ENCODE peak calls at places on chromosomes 1 and 21, in five cellular contexts. One of them, this sample, is unnamed.

GRCh38 chr1:157105988-157106812 is 6.6 kb upstream of the ETV3L start:
- DNase-seq in D341Med: peak; percentile 39
- DNase-seq in stimulated activated CD4-positive, alpha-beta T cell treated with anti-CD3 and anti-CD28 coated beads, TNF-alpha, amount 100 ng/mL, for 48 hours: peak; percentile 16
- DNase-seq in breast epithelium: no peak
- DNase-seq in activated T-helper 1 cell treated with Interleukin-2 at 50 U/mL for 16 hours: no peak
- DNase-seq in this sample: no peak

GRCh38 chr21:26506951-26507350 is 66.1 kb downstream of the CYYR1 start:
- DNase-seq in breast epithelium: no peak
- DNase-seq in stimulated activated CD4-positive, alpha-beta T cell treated with anti-CD3 and anti-CD28 coated beads, TNF-alpha, amount 100 ng/mL, for 48 hours: no peak
- DNase-seq in D341Med: no peak
- DNase-seq in activated T-helper 1 cell treated with Interleukin-2 at 50 U/mL for 16 hours: no peak
- DNase-seq in this sample: no peak

GRCh38 chr1:54314691-54315455 is 91.3 kb downstream of the SSBP3 start:
- DNase-seq in D341Med: peak; percentile 62
- DNase-seq in activated T-helper 1 cell treated with Interleukin-2 at 50 U/mL for 16 hours: no peak
- DNase-seq in breast epithelium: no peak
- DNase-seq in stimulated activated CD4-positive, alpha-beta T cell treated with anti-CD3 and anti-CD28 coated beads, TNF-alpha, amount 100 ng/mL, for 48 hours: no peak
- DNase-seq in this sample: no peak

GRCh38 chr1:215539803-215540575 is 27.1 kb upstream of the KCTD3 start:
- DNase-seq in D341Med: peak; percentile 65
- DNase-seq in breast epithelium: peak; percentile 60
- DNase-seq in stimulated activated CD4-positive, alpha-beta T cell treated with anti-CD3 and anti-CD28 coated beads, TNF-alpha, amount 100 ng/mL, for 48 hours: no peak
- DNase-seq in activated T-helper 1 cell treated with Interleukin-2 at 50 U/mL for 16 hours: no peak
- DNase-seq in this sample: no peak

GRCh38 chr1:170978371-170978900 is 43.1 kb downstream of the MROH9 start:
- DNase-seq in stimulated activated CD4-positive, alpha-beta T cell treated with anti-CD3 and anti-CD28 coated beads, TNF-alpha, amount 100 ng/mL, for 48 hours: no peak
- DNase-seq in activated T-helper 1 cell treated with Interleukin-2 at 50 U/mL for 16 hours: no peak
- DNase-seq in breast epithelium: no peak
- DNase-seq in D341Med: no peak
- DNase-seq in this sample: no peak

GRCh38 chr1:166902279-166902678 is 26.2 kb upstream of the TADA1 start:
- DNase-seq in stimulated activated CD4-positive, alpha-beta T cell treated with anti-CD3 and anti-CD28 coated beads, TNF-alpha, amount 100 ng/mL, for 48 hours: no peak
- DNase-seq in D341Med: no peak
- DNase-seq in breast epithelium: no peak
- DNase-seq in activated T-helper 1 cell treated with Interleukin-2 at 50 U/mL for 16 hours: no peak
- DNase-seq in this sample: peak; percentile 89

GRCh38 chr1:168340796-168341510 is 60.3 kb downstream of the TBX19 start:
- DNase-seq in breast epithelium: no peak
- DNase-seq in activated T-helper 1 cell treated with Interleukin-2 at 50 U/mL for 16 hours: no peak
- DNase-seq in D341Med: no peak
- DNase-seq in stimulated activated CD4-positive, alpha-beta T cell treated with anti-CD3 and anti-CD28 coated beads, TNF-alpha, amount 100 ng/mL, for 48 hours: no peak
- DNase-seq in this sample: no peak

GRCh38 chr1:171988243-171988642 is 146.9 kb downstream of the DNM3 start:
- DNase-seq in D341Med: no peak
- DNase-seq in stimulated activated CD4-positive, alpha-beta T cell treated with anti-CD3 and anti-CD28 coated beads, TNF-alpha, amount 100 ng/mL, for 48 hours: no peak
- DNase-seq in activated T-helper 1 cell treated with Interleukin-2 at 50 U/mL for 16 hours: no peak
- DNase-seq in breast epithelium: no peak
- DNase-seq in this sample: no peak

GRCh38 chr1:154819628-154820590 is 50.2 kb downstream of the KCNN3 start:
- DNase-seq in D341Med: peak; percentile 62
- DNase-seq in activated T-helper 1 cell treated with Interleukin-2 at 50 U/mL for 16 hours: no peak
- DNase-seq in breast epithelium: no peak
- DNase-seq in stimulated activated CD4-positive, alpha-beta T cell treated with anti-CD3 and anti-CD28 coated beads, TNF-alpha, amount 100 ng/mL, for 48 hours: no peak
- DNase-seq in this sample: peak; percentile 61

GRCh38 chr1:40630488-40631223 is 34.8 kb downstream of the RIMS3 start:
- DNase-seq in breast epithelium: no peak
- DNase-seq in activated T-helper 1 cell treated with Interleukin-2 at 50 U/mL for 16 hours: no peak
- DNase-seq in D341Med: peak; percentile 78
- DNase-seq in stimulated activated CD4-positive, alpha-beta T cell treated with anti-CD3 and anti-CD28 coated beads, TNF-alpha, amount 100 ng/mL, for 48 hours: no peak
- DNase-seq in this sample: no peak

GRCh38 chr1:198088360-198089071 is 68.3 kb upstream of the NEK7 start:
- DNase-seq in activated T-helper 1 cell treated with Interleukin-2 at 50 U/mL for 16 hours: no peak
- DNase-seq in D341Med: peak; percentile 32
- DNase-seq in breast epithelium: no peak
- DNase-seq in stimulated activated CD4-positive, alpha-beta T cell treated with anti-CD3 and anti-CD28 coated beads, TNF-alpha, amount 100 ng/mL, for 48 hours: no peak
- DNase-seq in this sample: no peak

GRCh38 chr1:3714284-3714741 is 37.9 kb upstream of the CCDC27 start:
- DNase-seq in stimulated activated CD4-positive, alpha-beta T cell treated with anti-CD3 and anti-CD28 coated beads, TNF-alpha, amount 100 ng/mL, for 48 hours: no peak
- DNase-seq in activated T-helper 1 cell treated with Interleukin-2 at 50 U/mL for 16 hours: no peak
- DNase-seq in D341Med: no peak
- DNase-seq in breast epithelium: no peak
- DNase-seq in this sample: no peak

GRCh38 chr1:6180215-6180577 is at the start of gene CHD5:
- DNase-seq in D341Med: peak; percentile 70
- DNase-seq in stimulated activated CD4-positive, alpha-beta T cell treated with anti-CD3 and anti-CD28 coated beads, TNF-alpha, amount 100 ng/mL, for 48 hours: no peak
- DNase-seq in breast epithelium: no peak
- DNase-seq in activated T-helper 1 cell treated with Interleukin-2 at 50 U/mL for 16 hours: no peak
- DNase-seq in this sample: no peak

GRCh38 chr1:151680391-151680790 is 36.2 kb downstream of the CELF3 start:
- DNase-seq in activated T-helper 1 cell treated with Interleukin-2 at 50 U/mL for 16 hours: no peak
- DNase-seq in breast epithelium: no peak
- DNase-seq in D341Med: no peak
- DNase-seq in stimulated activated CD4-positive, alpha-beta T cell treated with anti-CD3 and anti-CD28 coated beads, TNF-alpha, amount 100 ng/mL, for 48 hours: no peak
- DNase-seq in this sample: no peak

GRCh38 chr1:234771642-234772344 is 161.8 kb upstream of the IRF2BP2 start:
- DNase-seq in stimulated activated CD4-positive, alpha-beta T cell treated with anti-CD3 and anti-CD28 coated beads, TNF-alpha, amount 100 ng/mL, for 48 hours: no peak
- DNase-seq in activated T-helper 1 cell treated with Interleukin-2 at 50 U/mL for 16 hours: no peak
- DNase-seq in D341Med: no peak
- DNase-seq in breast epithelium: no peak
- DNase-seq in this sample: peak; percentile 42

GRCh38 chr1:99292946-99293345 is 28.7 kb downstream of the PLPPR4 start:
- DNase-seq in D341Med: no peak
- DNase-seq in activated T-helper 1 cell treated with Interleukin-2 at 50 U/mL for 16 hours: no peak
- DNase-seq in stimulated activated CD4-positive, alpha-beta T cell treated with anti-CD3 and anti-CD28 coated beads, TNF-alpha, amount 100 ng/mL, for 48 hours: no peak
- DNase-seq in breast epithelium: no peak
- DNase-seq in this sample: no peak

This sample was measured in HL-60.